ENCODE peak calls at places on chromosomes 13 and 19, in ten cellular contexts. One of them, this sample, is unnamed.

GRCh38 chr13:70424928-70425327 is 316.7 kb upstream of the KLHL1 start:
- DNase-seq in HCT116: no peak
- DNase-seq in left ventricle myocardium inferior: no peak
- DNase-seq in WTC11: no peak
- DNase-seq in upper lobe of right lung: no peak
- DNase-seq in transverse colon: no peak
- DNase-seq in progenitor cell of endocrine pancreas: no peak
- DNase-seq in hepatocyte: no peak
- DNase-seq in uterus: no peak
- DNase-seq in endodermal cell: no peak
- DNase-seq in this sample: no peak

GRCh38 chr13:97030705-97031452 is 36.6 kb upstream of the OXGR1 start:
- DNase-seq in endodermal cell: no peak
- DNase-seq in upper lobe of right lung: no peak
- DNase-seq in hepatocyte: peak; percentile 55
- DNase-seq in progenitor cell of endocrine pancreas: no peak
- DNase-seq in left ventricle myocardium inferior: no peak
- DNase-seq in transverse colon: no peak
- DNase-seq in uterus: no peak
- DNase-seq in HCT116: peak; percentile 46
- DNase-seq in WTC11: no peak
- DNase-seq in this sample: no peak

GRCh38 chr13:23963947-23964346 is 66.6 kb upstream of the C1QTNF9B start:
- DNase-seq in endodermal cell: no peak
- DNase-seq in hepatocyte: no peak
- DNase-seq in transverse colon: no peak
- DNase-seq in HCT116: no peak
- DNase-seq in progenitor cell of endocrine pancreas: no peak
- DNase-seq in left ventricle myocardium inferior: no peak
- DNase-seq in uterus: no peak
- DNase-seq in upper lobe of right lung: no peak
- DNase-seq in WTC11: no peak
- DNase-seq in this sample: no peak

GRCh38 chr13:41645313-41645712 is 188.0 kb downstream of the RGCC start:
- DNase-seq in endodermal cell: no peak
- DNase-seq in HCT116: no peak
- DNase-seq in transverse colon: no peak
- DNase-seq in progenitor cell of endocrine pancreas: no peak
- DNase-seq in left ventricle myocardium inferior: no peak
- DNase-seq in uterus: peak; percentile 54
- DNase-seq in WTC11: no peak
- DNase-seq in hepatocyte: peak; percentile 53
- DNase-seq in upper lobe of right lung: no peak
- DNase-seq in this sample: peak; percentile 50

GRCh38 chr19:40282920-40283319 is 2.2 kb downstream of the AKT2 start:
- DNase-seq in WTC11: no peak
- DNase-seq in left ventricle myocardium inferior: no peak
- DNase-seq in hepatocyte: no peak
- DNase-seq in transverse colon: no peak
- DNase-seq in progenitor cell of endocrine pancreas: no peak
- DNase-seq in uterus: no peak
- DNase-seq in HCT116: no peak
- DNase-seq in upper lobe of right lung: no peak
- DNase-seq in endodermal cell: no peak
- DNase-seq in this sample: no peak

GRCh38 chr19:18021121-18021755 is 13.3 kb downstream of the ARRDC2 start:
- DNase-seq in left ventricle myocardium inferior: peak; percentile 91
- DNase-seq in hepatocyte: no peak
- DNase-seq in transverse colon: peak; percentile 78
- DNase-seq in endodermal cell: no peak
- DNase-seq in upper lobe of right lung: peak; percentile 90
- DNase-seq in uterus: peak; percentile 71
- DNase-seq in HCT116: no peak
- DNase-seq in progenitor cell of endocrine pancreas: no peak
- DNase-seq in WTC11: no peak
- DNase-seq in this sample: peak; percentile 88

GRCh38 chr13:105678072-105678471 is 857.4 kb downstream of the EFNB2 start:
- DNase-seq in transverse colon: no peak
- DNase-seq in HCT116: no peak
- DNase-seq in hepatocyte: no peak
- DNase-seq in uterus: no peak
- DNase-seq in left ventricle myocardium inferior: no peak
- DNase-seq in progenitor cell of endocrine pancreas: no peak
- DNase-seq in WTC11: no peak
- DNase-seq in endodermal cell: no peak
- DNase-seq in upper lobe of right lung: no peak
- DNase-seq in this sample: no peak

GRCh38 chr13:26583662-26584061 is 26.2 kb downstream of the WASF3 start:
- DNase-seq in transverse colon: no peak
- DNase-seq in WTC11: no peak
- DNase-seq in endodermal cell: no peak
- DNase-seq in progenitor cell of endocrine pancreas: no peak
- DNase-seq in uterus: no peak
- DNase-seq in hepatocyte: no peak
- DNase-seq in upper lobe of right lung: no peak
- DNase-seq in left ventricle myocardium inferior: no peak
- DNase-seq in HCT116: no peak
- DNase-seq in this sample: no peak

GRCh38 chr13:29575098-29575497 is 20.4 kb downstream of the SLC7A1 start:
- DNase-seq in progenitor cell of endocrine pancreas: no peak
- DNase-seq in left ventricle myocardium inferior: no peak
- DNase-seq in upper lobe of right lung: no peak
- DNase-seq in HCT116: no peak
- DNase-seq in endodermal cell: no peak
- DNase-seq in transverse colon: no peak
- DNase-seq in WTC11: no peak
- DNase-seq in uterus: no peak
- DNase-seq in hepatocyte: no peak
- DNase-seq in this sample: no peak

GRCh38 chr13:28532226-28533048 is 37.5 kb upstream of the FLT1 start:
- DNase-seq in transverse colon: no peak
- DNase-seq in endodermal cell: peak; percentile 74
- DNase-seq in uterus: no peak
- DNase-seq in WTC11: peak; percentile 54
- DNase-seq in left ventricle myocardium inferior: peak; percentile 53
- DNase-seq in upper lobe of right lung: peak; percentile 73
- DNase-seq in progenitor cell of endocrine pancreas: peak; percentile 18
- DNase-seq in HCT116: no peak
- DNase-seq in hepatocyte: peak; percentile 35
- DNase-seq in this sample: peak; percentile 67

GRCh38 chr19:49403404-49404187 is 15.5 kb downstream of the KASH5 start:
- DNase-seq in hepatocyte: no peak
- DNase-seq in HCT116: no peak
- DNase-seq in transverse colon: no peak
- DNase-seq in left ventricle myocardium inferior: no peak
- DNase-seq in uterus: no peak
- DNase-seq in endodermal cell: peak; percentile 94
- DNase-seq in progenitor cell of endocrine pancreas: no peak
- DNase-seq in WTC11: peak; percentile 81
- DNase-seq in upper lobe of right lung: no peak
- DNase-seq in this sample: no peak

GRCh38 chr19:17103177-17103576 is 27.6 kb downstream of the MYO9B start:
- DNase-seq in upper lobe of right lung: no peak
- DNase-seq in endodermal cell: peak; percentile 87
- DNase-seq in left ventricle myocardium inferior: no peak
- DNase-seq in transverse colon: peak; percentile 36
- DNase-seq in uterus: no peak
- DNase-seq in progenitor cell of endocrine pancreas: no peak
- DNase-seq in WTC11: peak; percentile 70
- DNase-seq in hepatocyte: no peak
- DNase-seq in HCT116: peak; percentile 40
- DNase-seq in this sample: no peak

GRCh38 chr19:33462112-33462726 is 59.4 kb downstream of the PEPD start:
- DNase-seq in uterus: no peak
- DNase-seq in transverse colon: no peak
- DNase-seq in progenitor cell of endocrine pancreas: no peak
- DNase-seq in endodermal cell: peak; percentile 20
- DNase-seq in hepatocyte: no peak
- DNase-seq in WTC11: no peak
- DNase-seq in upper lobe of right lung: peak; percentile 53
- DNase-seq in left ventricle myocardium inferior: no peak
- DNase-seq in HCT116: no peak
- DNase-seq in this sample: peak; percentile 24

GRCh38 chr19:18467978-18468377 is 30.0 kb upstream of the ISYNA1 start:
- DNase-seq in upper lobe of right lung: no peak
- DNase-seq in WTC11: no peak
- DNase-seq in progenitor cell of endocrine pancreas: no peak
- DNase-seq in uterus: no peak
- DNase-seq in HCT116: no peak
- DNase-seq in endodermal cell: no peak
- DNase-seq in hepatocyte: no peak
- DNase-seq in transverse colon: no peak
- DNase-seq in left ventricle myocardium inferior: no peak
- DNase-seq in this sample: no peak

GRCh38 chr19:47231215-47232054 is 436 bp upstream of the BBC3 start:
- DNase-seq in upper lobe of right lung: peak; percentile 97
- DNase-seq in HCT116: no peak
- DNase-seq in transverse colon: peak; percentile 94
- DNase-seq in endodermal cell: peak; percentile 95
- DNase-seq in hepatocyte: peak; percentile 95
- DNase-seq in progenitor cell of endocrine pancreas: peak; percentile 78
- DNase-seq in WTC11: peak; percentile 86
- DNase-seq in uterus: peak; percentile 91
- DNase-seq in left ventricle myocardium inferior: peak; percentile 91
- DNase-seq in this sample: peak; percentile 94

GRCh38 chr19:34667349-34668076 is 9.4 kb downstream of the SCGB2B2 start:
- DNase-seq in endodermal cell: no peak
- DNase-seq in transverse colon: no peak
- DNase-seq in upper lobe of right lung: peak; percentile 75
- DNase-seq in HCT116: no peak
- DNase-seq in left ventricle myocardium inferior: no peak
- DNase-seq in uterus: no peak
- DNase-seq in progenitor cell of endocrine pancreas: no peak
- DNase-seq in hepatocyte: no peak
- DNase-seq in WTC11: no peak
- DNase-seq in this sample: peak; percentile 61

GRCh38 chr19:7294571-7295212 is 478 bp upstream of the INSR start:
- DNase-seq in HCT116: peak; percentile 75
- DNase-seq in WTC11: peak; percentile 53
- DNase-seq in endodermal cell: peak; percentile 75
- DNase-seq in hepatocyte: peak; percentile 88
- DNase-seq in left ventricle myocardium inferior: peak; percentile 82
- DNase-seq in progenitor cell of endocrine pancreas: peak; percentile 53
- DNase-seq in uterus: peak; percentile 69
- DNase-seq in upper lobe of right lung: peak; percentile 92
- DNase-seq in transverse colon: peak; percentile 83
- DNase-seq in this sample: peak; percentile 88

GRCh38 chr13:102373221-102373620 is 28.6 kb downstream of the FGF14 start:
- DNase-seq in left ventricle myocardium inferior: no peak
- DNase-seq in transverse colon: no peak
- DNase-seq in uterus: no peak
- DNase-seq in hepatocyte: no peak
- DNase-seq in progenitor cell of endocrine pancreas: no peak
- DNase-seq in HCT116: no peak
- DNase-seq in endodermal cell: no peak
- DNase-seq in WTC11: no peak
- DNase-seq in upper lobe of right lung: no peak
- DNase-seq in this sample: no peak

GRCh38 chr19:10565028-10565566 is 713 bp downstream of the KRI1 start:
- DNase-seq in WTC11: peak; percentile 63
- DNase-seq in endodermal cell: peak; percentile 86
- DNase-seq in transverse colon: peak; percentile 55
- DNase-seq in uterus: peak; percentile 50
- DNase-seq in progenitor cell of endocrine pancreas: peak; percentile 34
- DNase-seq in hepatocyte: peak; percentile 67
- DNase-seq in left ventricle myocardium inferior: no peak
- DNase-seq in HCT116: no peak
- DNase-seq in upper lobe of right lung: peak; percentile 76
- DNase-seq in this sample: peak; percentile 68
- TF ChIP-seq CTCF in WTC11: no peak
- TF ChIP-seq CTCF in endodermal cell: no peak
- TF ChIP-seq CTCF in transverse colon: no peak
- TF ChIP-seq CTCF in uterus: no peak
- TF ChIP-seq CTCF in progenitor cell of endocrine pancreas: no peak
- TF ChIP-seq CTCF in hepatocyte: peak; percentile 30
- TF ChIP-seq CTCF in left ventricle myocardium inferior: no peak
- TF ChIP-seq CTCF in HCT116: peak; percentile 36
- TF ChIP-seq CTCF in upper lobe of right lung: no peak
- TF ChIP-seq CTCF in this sample: no peak

GRCh38 chr19:13100871-13101589 is 1.6 kb downstream of the LYL1 start:
- DNase-seq in progenitor cell of endocrine pancreas: no peak
- DNase-seq in WTC11: peak; percentile 60
- DNase-seq in uterus: no peak
- DNase-seq in HCT116: no peak
- DNase-seq in endodermal cell: no peak
- DNase-seq in transverse colon: no peak
- DNase-seq in hepatocyte: no peak
- DNase-seq in upper lobe of right lung: no peak
- DNase-seq in left ventricle myocardium inferior: no peak
- DNase-seq in this sample: no peak
- TF ChIP-seq CTCF in progenitor cell of endocrine pancreas: peak; percentile 28
- TF ChIP-seq CTCF in WTC11: no peak
- TF ChIP-seq CTCF in uterus: no peak
- TF ChIP-seq CTCF in HCT116: peak; percentile 63
- TF ChIP-seq CTCF in endodermal cell: peak; percentile 66
- TF ChIP-seq CTCF in transverse colon: peak; percentile 18
- TF ChIP-seq CTCF in hepatocyte: peak; percentile 20
- TF ChIP-seq CTCF in upper lobe of right lung: peak; percentile 43
- TF ChIP-seq CTCF in left ventricle myocardium inferior: peak; percentile 39
- TF ChIP-seq CTCF in this sample: peak; percentile 43

DNA sequence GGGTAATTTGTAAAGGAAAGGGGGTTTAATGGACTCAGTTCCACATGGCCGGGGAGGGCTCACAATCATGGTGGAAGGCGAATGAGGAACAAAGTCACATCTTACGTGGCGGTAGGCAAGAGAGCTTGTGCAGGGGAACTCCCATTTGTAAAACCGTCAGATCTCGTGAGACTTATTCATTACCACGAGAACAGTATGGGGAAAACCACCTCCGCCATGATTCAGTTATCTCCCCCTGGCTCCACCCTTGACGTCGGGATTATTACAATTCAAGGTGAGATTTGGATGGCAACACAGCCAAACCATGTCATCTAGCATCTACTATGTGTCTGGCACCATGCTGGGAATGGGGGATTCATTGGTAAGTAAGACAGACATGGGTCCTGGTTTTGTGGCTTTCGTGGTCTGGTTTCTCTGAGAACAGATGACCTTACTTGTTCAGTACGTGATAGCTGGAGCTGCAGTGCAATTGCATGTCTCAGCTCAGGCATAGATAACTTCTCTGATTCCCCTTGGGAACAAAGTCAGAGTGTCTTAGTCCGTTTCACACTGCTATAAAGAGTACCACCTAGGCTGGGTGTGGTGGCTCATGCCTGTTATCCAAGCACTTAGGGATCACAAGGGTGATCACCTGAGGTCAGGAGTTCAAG is 8.3 kb downstream of the ZNF554 start:
- DNase-seq in WTC11: no peak
- DNase-seq in left ventricle myocardium inferior: no peak
- DNase-seq in HCT116: no peak
- DNase-seq in progenitor cell of endocrine pancreas: no peak
- DNase-seq in uterus: no peak
- DNase-seq in transverse colon: no peak
- DNase-seq in endodermal cell: no peak
- DNase-seq in upper lobe of right lung: no peak
- DNase-seq in hepatocyte: no peak
- DNase-seq in this sample: no peak
- TF ChIP-seq CTCF in WTC11: no peak
- TF ChIP-seq CTCF in left ventricle myocardium inferior: no peak
- TF ChIP-seq CTCF in HCT116: no peak
- TF ChIP-seq CTCF in progenitor cell of endocrine pancreas: no peak
- TF ChIP-seq CTCF in uterus: no peak
- TF ChIP-seq CTCF in transverse colon: no peak
- TF ChIP-seq CTCF in endodermal cell: no peak
- TF ChIP-seq CTCF in upper lobe of right lung: no peak
- TF ChIP-seq CTCF in hepatocyte: no peak
- TF ChIP-seq CTCF in this sample: no peak

GRCh38 chr13:99528547-99528946 is 27.3 kb downstream of the TM9SF2 start:
- DNase-seq in endodermal cell: no peak
- DNase-seq in transverse colon: no peak
- DNase-seq in WTC11: no peak
- DNase-seq in upper lobe of right lung: no peak
- DNase-seq in hepatocyte: peak; percentile 28
- DNase-seq in left ventricle myocardium inferior: no peak
- DNase-seq in progenitor cell of endocrine pancreas: no peak
- DNase-seq in HCT116: no peak
- DNase-seq in uterus: no peak
- DNase-seq in this sample: no peak
- TF ChIP-seq CTCF in endodermal cell: peak; percentile 48
- TF ChIP-seq CTCF in transverse colon: no peak
- TF ChIP-seq CTCF in WTC11: no peak
- TF ChIP-seq CTCF in upper lobe of right lung: no peak
- TF ChIP-seq CTCF in hepatocyte: peak; percentile 36
- TF ChIP-seq CTCF in left ventricle myocardium inferior: peak; percentile 37
- TF ChIP-seq CTCF in progenitor cell of endocrine pancreas: peak; percentile 38
- TF ChIP-seq CTCF in HCT116: peak; percentile 29
- TF ChIP-seq CTCF in uterus: no peak
- TF ChIP-seq CTCF in this sample: no peak